ENCODE peak calls at places on chromosomes 2 and 18, in five cellular contexts. G is cardiac muscle cell, N is lower lobe of right lung, A is thoracic aorta, U is Peyer's patch. Q is an unnamed sample.

GRCh38 chr18:24915547-24915946 is 436.4 kb downstream of the ZNF521 start:
- DNase-seq in N (no peak), A (no peak), U (no peak), G (peak), Q (no peak)

GRCh38 chr18:13221821-13222220 is 3.3 kb downstream of the LDLRAD4 start:
- DNase-seq in A (no peak), U (peak), N (no peak), G (no peak), Q (peak)

GRCh38 chr18:69647695-69648094 is 247.0 kb downstream of the DOK6 start:
- DNase-seq in U (no peak), A (no peak), G (no peak), N (no peak), Q (no peak)

GRCh38 chr2:156803243-156803642 is 367.1 kb downstream of the GPD2 start:
- DNase-seq in A (no peak), N (no peak), U (no peak), G (no peak), Q (no peak)

GRCh38 chr18:58350526-58350925 is 278.4 kb downstream of the ALPK2 start:
- DNase-seq in A (no peak), N (no peak), U (no peak), G (no peak), Q (no peak)

GRCh38 chr2:36695746-36696415 is 626 bp upstream of the VIT start:
- DNase-seq in G (peak), A (no peak), N (no peak), U (no peak), Q (no peak)

GRCh38 chr2:232142049-232142448 is 180.5 kb downstream of the DIS3L2 start:
- DNase-seq in G (peak), U (peak), N (no peak), A (no peak), Q (no peak)

GRCh38 chr2:73931531-73932500 is 5.1 kb downstream of the DGUOK start:
- DNase-seq in A (no peak), U (no peak), G (no peak), N (no peak), Q (no peak)

GRCh38 chr2:54083021-54083420 is 32.4 kb upstream of the ACYP2 start:
- DNase-seq in G (no peak), N (no peak), A (no peak), U (no peak), Q (no peak)

GRCh38 chr2:127231130-127231865 is 11.2 kb upstream of the CYP27C1 start:
- DNase-seq in N (no peak), A (no peak), G (peak), U (no peak), Q (no peak)

GRCh38 chr2:200609027-200609614 is 23.3 kb downstream of the AOX1 start:
- DNase-seq in U (no peak), A (no peak), N (no peak), G (peak), Q (no peak)

GRCh38 chr2:232133078-232133477 is 171.6 kb downstream of the DIS3L2 start:
- DNase-seq in A (no peak), G (no peak), N (no peak), U (no peak), Q (no peak)

GRCh38 chr2:127790694-127791529 is 20.1 kb downstream of the WDR33 start:
- DNase-seq in U (no peak), A (no peak), N (no peak), G (no peak), Q (no peak)

GRCh38 chr18:23856466-23857175 is 157.9 kb upstream of the TTC39C start:
- DNase-seq in U (no peak), A (no peak), N (no peak), G (no peak), Q (no peak)

GRCh38 chr2:114714316-114714715 is 271.9 kb downstream of the DPP10 start:
- DNase-seq in A (no peak), G (no peak), U (no peak), N (no peak), Q (no peak)

GRCh38 chr2:136319227-136319626 is 201.3 kb upstream of the CXCR4 start:
- DNase-seq in U (no peak), A (no peak), N (no peak), G (no peak), Q (no peak)

GRCh38 chr2:238913931-238914647 is 66.2 kb downstream of the TWIST2 start:
- DNase-seq in U (peak), A (no peak), N (no peak), G (no peak), Q (no peak)

GRCh38 chr2:54000524-54000923 is 29.7 kb upstream of the PSME4 start:
- DNase-seq in N (no peak), G (peak), A (no peak), U (no peak), Q (no peak)

GRCh38 chr2:780581-780980 is 103.4 kb upstream of the TMEM18 start:
- DNase-seq in N (no peak), G (no peak), U (no peak), A (no peak), Q (no peak)

GRCh38 chr2:218896501-218897393 is 16.1 kb downstream of the WNT10A start:
- DNase-seq in U (peak), G (no peak), A (no peak), N (no peak), Q (no peak)

GRCh38 chr2:75561566-75562512 is 1.1 kb upstream of the EVA1A start:
- DNase-seq in N (no peak), G (peak), U (no peak), A (no peak), Q (peak)

GRCh38 chr2:134721596-134721995 is 2.8 kb upstream of the TMEM163 start:
- DNase-seq in G (no peak), N (no peak), U (no peak), A (no peak), Q (no peak)

GRCh38 chr2:231132126-231132525 is 7.3 kb upstream of the HTR2B start:
- DNase-seq in U (no peak), A (no peak), G (peak), N (no peak), Q (no peak)

GRCh38 chr2:44550571-44550970 is 188.8 kb downstream of the CAMKMT start:
- DNase-seq in N (no peak), A (no peak), G (no peak), U (no peak), Q (no peak)

GRCh38 chr18:24397131-24397693 is 412 bp downstream of the OSBPL1A start:
- DNase-seq in U (peak), N (peak), A (peak), G (peak), Q (no peak)

GRCh38 chr18:46587568-46587967 is 69.5 kb downstream of the LOXHD1 start:
- DNase-seq in G (no peak), U (no peak), N (no peak), A (no peak), Q (no peak)

DNA sequence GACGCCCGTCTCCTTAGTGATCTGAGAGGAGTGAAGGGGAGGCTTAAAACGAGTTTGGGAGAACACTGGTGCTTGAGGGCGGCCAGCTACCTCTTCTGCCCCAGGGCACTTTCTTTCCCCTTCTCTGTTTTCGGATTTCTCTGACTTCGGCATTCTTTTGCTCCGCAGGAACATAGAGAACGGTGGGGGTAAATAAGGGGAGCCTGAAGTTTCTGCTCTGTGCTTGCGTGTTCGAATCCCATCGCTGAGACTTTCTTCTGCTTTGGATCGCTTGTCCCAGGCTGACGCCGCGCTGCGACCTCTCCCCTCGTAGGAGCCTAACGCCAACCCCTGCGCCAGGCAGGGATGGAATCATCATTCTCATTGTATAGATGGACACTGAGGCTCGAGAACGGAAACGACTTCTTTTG is 3.0 kb upstream of the DLX2 start:
- DNase-seq in G (no peak), U (no peak), N (no peak), A (no peak), Q (no peak)
- H3K4me3 ChIP-seq in G (no peak), U (no peak), N (no peak), A (peak), Q (no peak)

GRCh38 chr2:33034784-33035183 is 88.0 kb downstream of the LTBP1 start:
- DNase-seq in A (no peak), G (peak), U (no peak), N (no peak), Q (no peak)
- TF ChIP-seq CTCF in A (peak), G (peak), U (no peak), N (no peak), Q (no peak)

DNA sequence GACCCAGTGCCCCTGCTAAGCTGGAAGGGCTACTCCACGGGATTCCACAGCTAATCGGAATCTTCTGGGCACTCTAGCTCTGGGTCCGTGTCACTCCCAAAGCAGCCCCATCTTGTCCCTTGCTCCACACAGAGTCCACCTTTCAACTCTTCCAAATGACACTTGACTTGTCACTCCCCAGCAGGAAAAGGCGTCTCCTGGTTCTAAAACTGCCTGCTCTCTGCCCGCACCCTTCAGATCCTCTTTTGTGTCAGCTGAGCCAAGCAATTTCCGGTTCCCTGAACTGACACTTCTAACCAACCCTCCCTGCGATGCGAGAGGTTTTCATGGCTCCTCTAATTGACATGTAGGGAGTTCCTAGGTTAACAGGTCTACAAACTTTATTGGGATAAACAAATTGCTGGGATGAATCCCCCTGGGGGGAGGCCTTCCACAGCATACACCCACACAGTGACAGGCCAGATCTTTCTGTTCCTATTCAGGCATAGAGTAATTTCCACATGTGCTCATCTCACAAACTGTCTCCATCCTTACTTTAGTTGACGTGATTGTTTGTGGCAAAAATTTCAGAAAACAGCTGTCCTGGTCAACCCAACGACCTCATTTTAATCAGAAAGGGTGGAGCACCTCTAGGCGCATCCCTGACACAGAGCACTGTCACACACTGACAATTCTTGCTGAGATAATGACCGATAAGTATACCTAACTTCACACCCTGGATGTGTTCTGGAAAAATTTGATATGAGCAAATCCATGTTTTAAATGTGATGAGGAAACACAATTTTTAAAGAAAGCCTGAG is 104.9 kb downstream of the RBMS1 start:
- DNase-seq in A (no peak), N (peak), G (no peak), U (peak), Q (no peak)
- H3K4me3 ChIP-seq in A (peak), N (peak), G (no peak), U (no peak), Q (no peak)

GRCh38 chr18:63113899-63114565 is 205.5 kb downstream of the BCL2 start:
- DNase-seq in G (no peak), N (no peak), A (no peak), U (no peak), Q (no peak)

GRCh38 chr18:63120541-63121059 is 199.0 kb downstream of the BCL2 start:
- DNase-seq in A (no peak), N (no peak), U (no peak), G (no peak), Q (no peak)

DNA sequence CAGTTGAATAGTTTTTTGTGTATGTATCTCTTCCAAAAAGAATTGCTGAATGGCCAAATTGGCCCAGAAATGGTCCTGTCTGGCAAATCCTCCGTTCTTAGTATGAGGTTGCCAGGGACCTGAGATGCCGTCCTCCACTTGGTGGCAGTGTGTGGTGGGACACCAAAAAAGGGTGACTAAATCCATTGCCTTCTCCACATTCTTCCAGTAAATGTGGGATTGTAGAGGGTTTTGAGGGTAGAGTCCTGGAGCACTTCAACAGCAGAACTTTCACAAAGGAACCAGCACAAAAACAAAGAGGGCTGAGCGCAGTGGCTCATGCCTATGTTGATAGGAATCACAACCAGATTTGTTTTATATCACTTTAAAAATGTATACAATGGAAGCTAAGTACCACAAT is 199.9 kb downstream of the BCL2 start:
- DNase-seq in U (peak), A (no peak), G (peak), N (no peak), Q (no peak)
- TF ChIP-seq CTCF in U (no peak), A (peak), G (peak), N (peak), Q (no peak)

GRCh38 chr18:48756511-48757226 is 194.1 kb downstream of the SMAD7 start:
- DNase-seq in N (no peak), A (no peak), U (no peak), G (no peak), Q (no peak)
- H3K4me3 ChIP-seq in N (no peak), A (no peak), U (no peak), G (no peak), Q (no peak)

GRCh38 chr2:139411236-139411635 is 631.0 kb upstream of the NXPH2 start:
- DNase-seq in G (no peak), U (no peak), A (no peak), N (no peak), Q (no peak)

GRCh38 chr2:139409212-139409611 is 629.0 kb upstream of the NXPH2 start:
- DNase-seq in U (no peak), A (no peak), N (no peak), G (no peak), Q (no peak)
- TF ChIP-seq CTCF in U (no peak), A (no peak), N (no peak), G (no peak), Q (no peak)